ENCODE peak calls at places on chromosomes 7 and 10, in four cellular contexts. O is IMR-90, R is H1, Q is mesendoderm. J is an unnamed sample.

GRCh38 chr10:46282460-46283216 is 4.2 kb upstream of the ANTXRL start:
- DNase-seq in R (no peak), O (peak), Q (peak), J (peak)

GRCh38 chr10:106714734-106715368 is 449.7 kb downstream of the SORCS1 start:
- DNase-seq in Q (no peak), R (no peak), O (no peak), J (no peak)

GRCh38 chr10:70270952-70271351 is 12.9 kb downstream of the NPFFR1 start:
- DNase-seq in O (no peak), R (no peak), Q (no peak), J (no peak)

GRCh38 chr7:42967391-42967790 is 35.2 kb downstream of the MRPL32 start:
- DNase-seq in R (no peak), Q (no peak), O (no peak), J (no peak)

GRCh38 chr7:30354791-30355190 is 70.4 kb downstream of the ZNRF2 start:
- DNase-seq in Q (no peak), O (no peak), R (no peak), J (no peak)

GRCh38 chr7:158646766-158647474 is 57.7 kb downstream of the NCAPG2 start:
- DNase-seq in Q (peak), R (no peak), O (no peak), J (peak)

GRCh38 chr10:35542303-35542702 is 62.8 kb upstream of the GJD4 start:
- DNase-seq in Q (no peak), R (no peak), O (no peak), J (no peak)

GRCh38 chr10:78176320-78177012 is 142.8 kb downstream of the RPS24 start:
- DNase-seq in Q (no peak), O (no peak), R (no peak), J (no peak)

GRCh38 chr7:98992076-98992475 is 113.7 kb downstream of the TRRAP start:
- DNase-seq in Q (no peak), O (no peak), R (no peak), J (no peak)

GRCh38 chr7:24834150-24834798 is 77.0 kb upstream of the GSDME start:
- DNase-seq in O (no peak), Q (no peak), R (no peak), J (no peak)

GRCh38 chr7:20331231-20331880 is 656 bp downstream of the ITGB8 start:
- DNase-seq in R (no peak), O (peak), Q (peak), J (peak)

GRCh38 chr10:10677479-10677878 is 340.2 kb upstream of the CELF2 start:
- DNase-seq in Q (peak), O (peak), R (peak), J (peak)

GRCh38 chr7:113217314-113217713 is 99.0 kb upstream of the SMIM30 start:
- DNase-seq in Q (peak), O (no peak), R (no peak), J (no peak)

GRCh38 chr10:114681542-114681941 is 23.5 kb upstream of the ABLIM1 start:
- DNase-seq in Q (no peak), R (no peak), O (peak), J (no peak)

GRCh38 chr10:17910144-17910789 is 41.5 kb upstream of the SLC39A12 start:
- DNase-seq in R (no peak), O (peak), Q (peak), J (peak)

GRCh38 chr7:133703547-133703946 is 423.6 kb upstream of the LRGUK start:
- DNase-seq in Q (no peak), O (peak), R (no peak), J (no peak)

GRCh38 chr7:23622469-23622868 is 25.3 kb downstream of the CCDC126 start:
- DNase-seq in O (peak), Q (no peak), R (no peak), J (no peak)

GRCh38 chr7:100489824-100490223 is 6.1 kb downstream of the NYAP1 start:
- DNase-seq in R (peak), O (peak), Q (peak), J (peak)

GRCh38 chr10:133254421-133255120 is 16.9 kb downstream of the VENTX start:
- DNase-seq in O (no peak), R (no peak), Q (no peak), J (no peak)

GRCh38 chr10:60825520-60825919 is 47.2 kb downstream of the CDK1 start:
- DNase-seq in Q (no peak), R (no peak), O (no peak), J (no peak)
- H4K8ac ChIP-seq in Q (no peak), R (no peak), O (no peak), J (no peak)

GRCh38 chr7:151374726-151375125 is 33.1 kb downstream of the NUB1 start:
- DNase-seq in O (no peak), R (no peak), Q (no peak), J (no peak)
- H3K56ac ChIP-seq in O (no peak), R (no peak), Q (no peak), J (no peak)

GRCh38 chr7:74430961-74431466 is 22.7 kb upstream of the GTF2IRD1 start:
- DNase-seq in R (no peak), Q (peak), O (no peak), J (peak)
- H4K8ac ChIP-seq in R (no peak), Q (no peak), O (no peak), J (no peak)

DNA sequence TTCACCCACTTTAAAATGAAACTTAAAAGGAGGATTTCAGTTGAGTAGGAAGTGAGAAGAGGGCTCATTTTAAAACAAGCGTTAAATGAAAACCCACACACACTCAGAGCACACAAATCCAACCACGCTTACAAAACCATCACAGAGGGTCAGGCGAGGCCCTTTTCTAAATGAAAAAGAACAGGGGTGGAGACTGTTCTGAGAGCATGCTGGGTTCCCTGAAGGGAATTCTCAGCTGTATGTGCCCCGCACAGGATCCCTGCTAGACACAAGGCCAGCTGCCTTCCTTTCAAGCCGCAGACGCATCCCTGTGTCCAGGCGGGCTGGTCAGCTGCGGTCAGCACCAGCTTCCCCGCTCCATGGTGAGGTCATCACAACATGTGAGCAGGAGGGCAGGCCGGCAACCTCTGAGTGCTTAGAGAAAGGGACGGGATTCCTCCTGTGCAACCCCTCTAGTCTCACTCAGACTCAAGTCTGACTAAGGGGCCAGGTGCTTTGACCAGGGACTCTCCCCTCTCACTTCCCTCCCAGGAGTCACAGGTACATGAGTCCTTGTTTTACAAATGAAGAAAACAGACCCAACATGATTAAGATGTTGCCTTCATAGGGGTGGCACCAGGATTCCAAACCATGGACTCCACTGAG is 111.9 kb downstream of the EGFR start:
- DNase-seq in Q (no peak), O (peak), R (no peak), J (no peak)
- H3K56ac ChIP-seq in Q (no peak), O (peak), R (no peak), J (no peak)

GRCh38 chr7:46791180-46791579 is 790.7 kb downstream of the TNS3 start:
- DNase-seq in Q (peak), O (no peak), R (no peak), J (no peak)
- H4K8ac ChIP-seq in Q (no peak), O (no peak), R (no peak), J (no peak)

GRCh38 chr7:17651296-17651695 is 289.0 kb downstream of the SNX13 start:
- DNase-seq in O (peak), R (no peak), Q (no peak), J (no peak)
- H3K56ac ChIP-seq in O (peak), R (no peak), Q (no peak), J (no peak)

GRCh38 chr7:131105803-131106680 is 221.6 kb upstream of the MKLN1 start:
- DNase-seq in Q (peak), O (peak), R (no peak), J (peak)
- H4K8ac ChIP-seq in Q (no peak), O (peak), R (peak), J (no peak)

DNA sequence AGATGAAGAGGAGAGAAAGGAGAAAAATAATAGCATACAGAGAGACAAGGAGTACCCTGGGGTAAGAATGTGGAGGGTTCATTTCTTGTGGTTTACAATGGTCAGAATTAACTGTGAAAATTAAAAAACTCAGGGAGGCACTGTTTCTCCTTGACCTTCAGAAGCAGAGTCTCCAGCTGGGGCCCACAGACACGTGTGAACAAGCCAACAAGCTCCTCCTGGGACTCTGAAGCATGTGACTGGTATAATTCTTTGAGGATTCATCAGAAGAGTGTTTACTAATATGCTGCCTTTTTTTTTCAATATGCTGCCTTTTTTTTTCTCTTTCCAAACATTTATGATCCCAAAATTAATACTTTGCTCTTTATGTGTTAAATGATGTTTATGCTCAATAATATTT is 134.6 kb upstream of the RHOBTB1 start:
- DNase-seq in Q (no peak), O (peak), R (no peak), J (no peak)
- H3K56ac ChIP-seq in Q (no peak), O (no peak), R (no peak), J (no peak)

DNA sequence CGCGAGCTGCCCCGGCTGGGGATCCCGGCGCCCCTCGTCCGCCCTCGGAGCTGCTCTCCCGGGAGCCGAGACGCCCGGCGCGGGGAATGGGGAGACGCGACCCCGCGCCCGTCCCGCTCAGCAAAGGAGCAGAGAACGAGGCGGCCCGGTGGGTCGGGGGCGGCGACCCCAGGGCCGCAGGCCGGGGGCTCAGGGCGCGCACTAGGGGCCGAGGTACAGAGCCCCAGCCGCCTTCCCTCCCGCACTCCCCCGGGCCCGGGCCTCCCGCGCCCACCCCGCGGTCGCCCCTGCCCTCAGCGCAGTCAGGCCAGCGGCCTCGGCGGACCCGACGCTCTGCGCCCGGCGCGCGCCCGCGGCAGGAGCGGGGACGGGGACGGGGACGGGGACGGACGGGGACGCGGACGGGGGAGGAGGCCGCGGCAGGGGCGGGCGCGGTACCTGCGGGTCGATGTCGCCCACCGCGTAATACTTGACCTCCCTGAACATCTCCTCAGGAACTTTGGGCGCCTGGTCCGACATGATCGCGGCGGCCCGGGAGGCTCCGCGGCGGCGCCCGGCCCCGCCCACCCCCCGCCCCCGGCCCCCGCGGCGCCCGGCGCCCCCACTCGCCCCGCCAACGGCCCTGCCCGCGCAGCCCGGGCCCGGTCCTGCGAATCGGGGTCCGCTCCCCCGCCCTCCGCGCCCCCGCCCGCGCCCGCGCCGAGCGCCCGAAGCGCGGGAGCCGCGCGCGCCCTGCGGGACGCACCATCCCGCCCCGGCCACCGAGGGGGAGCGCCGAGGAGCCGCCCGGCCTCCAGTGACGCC is at the start of gene PAXIP1:
- DNase-seq in R (no peak), Q (peak), O (peak), J (peak)
- H4K8ac ChIP-seq in R (peak), Q (peak), O (peak), J (no peak)